ENCODE peak calls at places on chromosomes 11 and 22, in five cellular contexts. N, G, S, Q and X are unnamed samples.

GRCh38 chr11:27898166-27898565 is 197.9 kb upstream of the BDNF start:
- DNase-seq in S (no peak), Q (no peak), G (peak), N (no peak), X (peak)

GRCh38 chr11:123216249-123216648 is 21.2 kb upstream of the CLMP start:
- DNase-seq in G (no peak), S (no peak), Q (no peak), N (peak), X (no peak)

GRCh38 chr11:24226606-24227005 is 270.2 kb upstream of the LUZP2 start:
- DNase-seq in S (no peak), G (no peak), N (no peak), Q (no peak), X (no peak)

GRCh38 chr22:23217171-23218052 is 37.1 kb downstream of the BCR start:
- DNase-seq in Q (no peak), G (no peak), N (no peak), S (no peak), X (no peak)

GRCh38 chr11:10490398-10491232 is 35.6 kb downstream of the AMPD3 start:
- DNase-seq in S (peak), N (no peak), Q (peak), G (peak), X (peak)

GRCh38 chr11:108754901-108755625 is 90.2 kb downstream of the DDX10 start:
- DNase-seq in G (peak), N (no peak), Q (no peak), S (no peak), X (no peak)

GRCh38 chr11:69542314-69543168 is 61.1 kb downstream of the LINC01488 start:
- DNase-seq in Q (no peak), N (no peak), S (no peak), G (no peak), X (no peak)

GRCh38 chr22:38267086-38267485 is 5.7 kb downstream of the TMEM184B start:
- DNase-seq in S (no peak), N (no peak), Q (no peak), G (no peak), X (no peak)

GRCh38 chr11:11446967-11447366 is 93.9 kb upstream of the CSNK2A3 start:
- DNase-seq in Q (no peak), G (no peak), N (no peak), S (no peak), X (no peak)

GRCh38 chr11:128299132-128299726 is 288.1 kb downstream of the ETS1 start:
- DNase-seq in Q (no peak), G (no peak), N (no peak), S (no peak), X (peak)

GRCh38 chr22:19874307-19875060 is 19.8 kb upstream of the GNB1L start:
- DNase-seq in Q (peak), N (peak), S (peak), G (no peak), X (peak)

GRCh38 chr22:47045691-47046410 is 283.4 kb downstream of the TBC1D22A start:
- DNase-seq in S (peak), Q (no peak), N (no peak), G (no peak), X (no peak)

GRCh38 chr11:29937526-29937925 is 79.3 kb downstream of the KCNA4 start:
- DNase-seq in N (no peak), G (no peak), S (no peak), Q (no peak), X (peak)

GRCh38 chr22:39943941-39944624 is 16.1 kb upstream of the TMA7B start:
- DNase-seq in Q (no peak), N (no peak), G (no peak), S (no peak), X (no peak)

GRCh38 chr11:128207861-128208321 is 379.5 kb downstream of the ETS1 start:
- DNase-seq in N (no peak), G (peak), S (no peak), Q (peak), X (peak)

GRCh38 chr11:125301301-125301700 is 136.8 kb downstream of the PKNOX2 start:
- DNase-seq in G (no peak), N (no peak), Q (no peak), S (no peak), X (no peak)

GRCh38 chr11:65503923-65504670 is 5.3 kb downstream of the MALAT1 start:
- DNase-seq in Q (peak), G (no peak), N (no peak), S (no peak), X (peak)

GRCh38 chr11:58576792-58577440 is 1.3 kb upstream of the LPXN start:
- DNase-seq in S (no peak), Q (peak), G (peak), N (no peak), X (peak)

GRCh38 chr11:2870955-2871720 is 14.4 kb downstream of the CDKN1C start:
- DNase-seq in Q (no peak), G (no peak), N (peak), S (no peak), X (no peak)

GRCh38 chr11:2868604-2869526 is 16.7 kb downstream of the CDKN1C start:
- DNase-seq in S (no peak), G (no peak), Q (no peak), N (peak), X (no peak)

GRCh38 chr11:2869561-2870427 is 15.8 kb downstream of the CDKN1C start:
- DNase-seq in G (no peak), N (peak), Q (no peak), S (no peak), X (no peak)

GRCh38 chr11:2867722-2868548 is 17.6 kb downstream of the CDKN1C start:
- DNase-seq in S (no peak), Q (no peak), N (no peak), G (no peak), X (no peak)

GRCh38 chr11:2870460-2870859 is 15.1 kb downstream of the CDKN1C start:
- DNase-seq in Q (no peak), N (peak), G (no peak), S (no peak), X (no peak)
- TF ChIP-seq CTCF in Q (no peak), N (peak), G (no peak), S (no peak), X (no peak)

DNA sequence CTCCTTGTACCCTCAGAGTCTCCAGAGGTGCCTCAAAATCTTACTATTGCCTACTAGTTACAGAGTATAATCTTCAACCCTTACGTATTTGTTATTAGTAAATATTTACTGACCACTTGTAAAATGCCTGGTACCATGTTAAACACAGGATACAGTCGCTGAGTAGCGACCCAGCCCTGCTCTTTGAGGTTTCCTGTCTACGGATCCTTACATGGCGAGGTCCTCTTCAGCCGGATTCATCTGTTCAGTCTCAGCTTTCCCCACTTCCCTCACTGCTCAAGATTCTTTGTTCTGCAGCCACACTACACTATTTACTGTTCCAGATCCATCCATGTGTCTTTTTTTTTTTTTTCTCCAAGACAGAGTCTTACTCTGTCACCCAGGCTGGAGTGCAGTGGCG is 13.2 kb upstream of the TTC36 start:
- DNase-seq in Q (no peak), S (no peak), G (no peak), N (no peak), X (no peak)
- H3K4me3 ChIP-seq in Q (no peak), S (no peak), G (no peak), N (no peak), X (no peak)

GRCh38 chr11:32333335-32333991 is 101.9 kb downstream of the WT1 start:
- DNase-seq in Q (peak), N (peak), S (no peak), G (peak), X (peak)
- TF ChIP-seq CTCF in Q (peak), N (peak), S (peak), G (peak), X (peak)

GRCh38 chr11:726278-726915 is 20.4 kb downstream of the EPS8L2 start:
- DNase-seq in N (peak), S (peak), G (no peak), Q (peak), X (peak)
- H3K4me3 ChIP-seq in N (peak), S (no peak), G (no peak), Q (no peak), X (no peak)

DNA sequence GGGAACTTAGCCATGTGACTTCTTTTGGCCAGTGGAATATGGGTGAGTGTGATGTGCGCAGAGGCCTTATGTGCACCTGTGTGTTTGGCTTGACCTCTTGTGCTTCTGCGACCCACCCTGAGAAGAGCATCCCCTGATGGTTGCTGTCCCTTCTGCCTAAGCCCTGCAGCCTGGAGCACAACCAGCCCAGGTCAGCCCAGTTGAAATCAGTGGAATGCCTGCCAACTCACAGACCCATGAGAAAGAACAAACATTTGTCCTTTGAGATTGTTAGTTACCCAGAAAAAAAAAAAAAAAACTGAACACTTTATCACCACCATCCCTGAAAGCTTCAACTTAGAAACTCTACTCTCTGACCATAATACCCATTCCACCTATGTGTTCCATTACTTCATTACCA is 38.5 kb downstream of the PAMR1 start:
- DNase-seq in S (no peak), N (no peak), Q (no peak), G (no peak), X (no peak)
- TF ChIP-seq CTCF in S (no peak), N (no peak), Q (no peak), G (no peak), X (no peak)

GRCh38 chr11:36596880-36597279 is 1.2 kb downstream of the RAG2 start:
- DNase-seq in S (no peak), Q (no peak), G (no peak), N (no peak), X (no peak)
- H3K4me3 ChIP-seq in S (no peak), Q (no peak), G (no peak), N (no peak), X (no peak)

DNA sequence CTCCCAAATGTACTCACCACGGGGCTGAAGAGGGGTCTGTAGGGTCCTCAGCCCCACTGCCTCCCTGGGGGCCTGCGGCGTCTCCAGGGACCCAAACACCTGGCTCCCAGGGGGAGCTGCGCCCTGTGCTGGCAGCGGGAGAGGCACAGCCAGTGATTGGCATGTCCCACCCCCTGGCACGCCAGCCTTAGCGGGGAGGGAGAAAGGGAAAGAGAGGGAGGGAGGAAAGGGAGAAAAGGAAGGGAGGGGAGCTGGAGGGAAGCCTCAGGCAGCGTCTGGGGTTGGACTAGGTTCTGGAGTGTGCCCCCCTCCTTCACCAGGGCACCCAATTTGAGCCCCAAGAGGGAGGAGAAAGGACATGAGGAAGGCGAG is at the start of gene CHRM1:
- DNase-seq in G (peak), S (no peak), N (no peak), Q (no peak), X (no peak)
- TF ChIP-seq CTCF in G (no peak), S (no peak), N (no peak), Q (no peak), X (no peak)

DNA sequence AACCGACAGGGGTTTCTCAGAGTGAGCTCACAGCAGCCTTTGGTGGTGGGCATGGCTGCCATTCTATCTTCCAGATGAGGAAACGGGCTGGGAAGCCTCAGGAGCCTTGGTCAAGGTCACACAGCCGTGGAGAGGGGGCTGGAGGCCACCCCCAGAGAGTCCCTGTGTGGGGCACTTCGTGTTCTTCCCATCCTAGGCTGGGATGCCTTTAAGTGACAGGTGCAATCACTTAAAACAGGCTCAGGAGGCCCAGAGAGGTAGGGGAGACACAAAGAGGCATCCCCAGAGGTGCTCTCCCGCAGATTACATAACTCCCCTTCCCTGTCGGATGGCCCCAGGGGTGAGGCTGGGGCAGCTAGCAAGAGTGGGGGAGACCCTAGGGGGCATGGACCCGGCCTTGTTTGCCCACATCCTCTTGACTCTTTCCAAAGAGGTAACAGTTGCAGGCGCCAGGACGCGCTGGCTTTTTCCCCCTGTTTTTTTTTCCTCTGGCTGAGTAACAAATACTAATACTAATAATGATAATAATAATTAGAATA is 17.5 kb upstream of the SHISAL1 start:
- DNase-seq in G (no peak), Q (no peak), S (no peak), N (no peak), X (no peak)
- H3K4me3 ChIP-seq in G (no peak), Q (no peak), S (no peak), N (peak), X (no peak)

GRCh38 chr11:45704635-45705034 is 39.2 kb upstream of the CHST1 start:
- DNase-seq in G (no peak), N (no peak), Q (no peak), S (no peak), X (no peak)

GRCh38 chr11:45709264-45709663 is 43.8 kb upstream of the CHST1 start:
- DNase-seq in S (no peak), Q (no peak), G (no peak), N (no peak), X (no peak)

GRCh38 chr11:45713573-45713972 is 48.2 kb upstream of the CHST1 start:
- DNase-seq in N (no peak), S (no peak), Q (peak), G (no peak), X (peak)

GRCh38 chr11:45715398-45715797 is 50.0 kb upstream of the CHST1 start:
- DNase-seq in S (no peak), Q (no peak), G (no peak), N (no peak), X (no peak)

DNA sequence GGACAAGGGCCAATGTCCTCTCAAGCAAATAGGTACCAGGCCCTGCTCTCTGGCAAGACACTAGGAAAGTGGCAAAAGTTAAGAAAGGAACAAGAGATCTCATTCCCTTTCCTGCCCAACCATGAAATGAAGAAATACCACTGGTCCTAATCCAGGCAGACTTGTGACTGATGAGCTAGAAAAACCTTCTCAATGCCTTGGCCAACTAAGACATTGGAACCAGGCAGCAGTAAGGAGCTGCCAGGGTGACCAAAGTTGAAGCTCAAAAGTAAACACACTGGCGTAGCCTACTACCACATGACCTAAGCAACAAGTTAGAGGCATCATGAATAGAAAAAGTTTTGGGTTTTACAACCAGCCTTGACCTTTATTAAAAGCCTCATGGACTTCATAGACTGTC is 45.1 kb upstream of the CHST1 start:
- DNase-seq in G (no peak), S (no peak), N (no peak), Q (no peak), X (no peak)
- TF ChIP-seq CTCF in G (no peak), S (no peak), N (no peak), Q (no peak), X (no peak)

DNA sequence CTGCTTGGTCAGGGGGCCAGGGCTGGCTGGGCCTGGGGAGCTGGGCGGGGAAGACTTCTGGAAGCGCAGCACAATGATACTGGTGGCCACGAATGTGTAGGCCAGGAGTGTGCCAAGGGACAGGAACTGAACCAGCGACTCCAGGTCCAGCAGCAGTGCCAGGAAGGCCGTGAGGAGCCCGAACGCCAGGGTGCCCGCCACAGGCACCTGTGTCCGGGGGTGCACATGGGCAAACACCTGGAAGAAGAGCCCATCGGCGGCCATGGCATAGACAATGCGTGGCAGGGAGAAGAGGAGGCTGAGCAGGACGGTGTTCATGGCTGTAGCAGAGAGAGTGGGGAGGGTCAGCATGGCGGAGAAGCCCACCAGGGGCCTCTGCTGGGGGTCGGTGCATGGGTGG is 2.3 kb downstream of the SLC7A4 start:
- DNase-seq in S (no peak), Q (no peak), G (no peak), N (no peak), X (no peak)
- H3K4me3 ChIP-seq in S (no peak), Q (no peak), G (no peak), N (no peak), X (no peak)